ENCODE peak calls at places on chromosome 2, in nine cellular contexts. Z is sigmoid colon, U is HCT116, W is HL-60, C is H1, E is upper lobe of left lung, O is SK-N-SH, R is breast epithelium, G is GM23338. P is an unnamed sample.

GRCh38 chr2:118061135-118061955 is 26.9 kb upstream of the INSIG2 start:
- DNase-seq in Z (no peak), U (no peak), W (peak), C (no peak), E (no peak), O (peak), R (no peak), G (peak), P (no peak)

GRCh38 chr2:15152382-15152781 is 408.8 kb downstream of the NBAS start:
- DNase-seq in Z (no peak), U (no peak), W (no peak), C (no peak), E (no peak), O (no peak), R (no peak), G (no peak), P (no peak)

GRCh38 chr2:217079165-217079564 is 219.3 kb upstream of the TNP1 start:
- DNase-seq in Z (no peak), U (no peak), W (no peak), C (no peak), E (no peak), O (no peak), R (no peak), G (no peak), P (no peak)

GRCh38 chr2:71464389-71464788 is 11.0 kb downstream of the DYSF start:
- DNase-seq in Z (no peak), U (no peak), W (no peak), C (no peak), E (no peak), O (no peak), R (no peak), G (no peak), P (peak)

GRCh38 chr2:158969162-158969716 is 799 bp downstream of the TANC1 start:
- DNase-seq in Z (no peak), U (no peak), W (no peak), C (no peak), E (peak), O (no peak), R (no peak), G (peak), P (no peak)

GRCh38 chr2:232190796-232191195 is 187.8 kb upstream of the ALPP start:
- DNase-seq in Z (no peak), U (no peak), W (no peak), C (no peak), E (no peak), O (no peak), R (no peak), G (no peak), P (no peak)

GRCh38 chr2:56474412-56475158 is 290.8 kb downstream of the CCDC85A start:
- DNase-seq in Z (no peak), U (no peak), W (no peak), C (no peak), E (no peak), O (no peak), R (no peak), G (no peak), P (no peak)

GRCh38 chr2:82796132-82796531 is 1662.9 kb downstream of the SUCLG1 start:
- DNase-seq in Z (no peak), U (no peak), W (no peak), C (no peak), E (no peak), O (no peak), R (no peak), G (no peak), P (no peak)

GRCh38 chr2:98084869-98085238 is 2.1 kb upstream of the VWA3B start:
- DNase-seq in Z (no peak), U (no peak), W (no peak), C (no peak), E (no peak), O (no peak), R (no peak), G (no peak), P (no peak)

GRCh38 chr2:179521944-179522343 is 257.3 kb upstream of the SESTD1 start:
- DNase-seq in Z (no peak), U (no peak), W (no peak), C (no peak), E (no peak), O (no peak), R (no peak), G (no peak), P (no peak)

GRCh38 chr2:150554046-150554445 is 66.6 kb upstream of the RND3 start:
- DNase-seq in Z (no peak), U (no peak), W (no peak), C (no peak), E (no peak), O (no peak), R (no peak), G (no peak), P (no peak)

GRCh38 chr2:172242968-172243367 is 140.3 kb upstream of the DLX2 start:
- DNase-seq in Z (no peak), U (no peak), W (no peak), C (no peak), E (no peak), O (no peak), R (no peak), G (no peak), P (no peak)

GRCh38 chr2:160042054-160042453 is 20.4 kb downstream of the PLA2R1 start:
- DNase-seq in Z (no peak), U (no peak), W (no peak), C (no peak), E (no peak), O (no peak), R (no peak), G (no peak), P (no peak)

GRCh38 chr2:99827296-99827999 is 314.9 kb downstream of the AFF3 start:
- DNase-seq in Z (no peak), U (no peak), W (no peak), C (no peak), E (no peak), O (no peak), R (no peak), G (no peak), P (no peak)

GRCh38 chr2:209762564-209762963 is 9.1 kb upstream of the UNC80 start:
- DNase-seq in Z (no peak), U (no peak), W (no peak), C (no peak), E (no peak), O (no peak), R (no peak), G (no peak), P (no peak)

GRCh38 chr2:42917374-42918017 is 125.1 kb upstream of the HAAO start:
- DNase-seq in Z (peak), U (no peak), W (no peak), C (no peak), E (no peak), O (no peak), R (no peak), G (no peak), P (no peak)

GRCh38 chr2:177315303-177315887 is 50.9 kb upstream of the NFE2L2 start:
- DNase-seq in Z (no peak), U (no peak), W (no peak), C (no peak), E (no peak), O (no peak), R (no peak), G (peak), P (no peak)

GRCh38 chr2:109210431-109211200 is 81.6 kb downstream of the SH3RF3 start:
- DNase-seq in Z (peak), U (no peak), W (no peak), C (no peak), E (no peak), O (no peak), R (no peak), G (no peak), P (no peak)

GRCh38 chr2:241051578-241052487 is 50.3 kb downstream of the MTERF4 start:
- DNase-seq in Z (peak), U (no peak), W (no peak), C (no peak), E (peak), O (peak), R (no peak), G (no peak), P (peak)

GRCh38 chr2:218296200-218296599 is 3.9 kb upstream of the TMBIM1 start:
- DNase-seq in Z (no peak), U (no peak), W (no peak), C (no peak), E (no peak), O (no peak), R (no peak), G (no peak), P (no peak)

GRCh38 chr2:201926071-201926470 is 107.6 kb upstream of the FZD7 start:
- DNase-seq in Z (no peak), U (no peak), W (no peak), C (no peak), E (no peak), O (no peak), R (no peak), G (no peak), P (no peak)

GRCh38 chr2:101272045-101272784 is 19.5 kb downstream of the CNOT11 start:
- DNase-seq in Z (no peak), U (no peak), W (no peak), C (no peak), E (no peak), O (no peak), R (no peak), G (no peak), P (no peak)

GRCh38 chr2:176291768-176292393 is 22.6 kb downstream of the MTX2 start:
- DNase-seq in Z (no peak), U (no peak), W (no peak), C (no peak), E (no peak), O (no peak), R (no peak), G (no peak), P (no peak)

GRCh38 chr2:167756427-167756826 is 491.0 kb downstream of the STK39 start:
- DNase-seq in Z (no peak), U (no peak), W (no peak), C (no peak), E (no peak), O (no peak), R (no peak), G (peak), P (no peak)

GRCh38 chr2:160406591-160407392 is 86.8 kb downstream of the RBMS1 start:
- DNase-seq in Z (peak), U (peak), W (peak), C (no peak), E (peak), O (peak), R (no peak), G (peak), P (no peak)

GRCh38 chr2:100041385-100041784 is 101.0 kb downstream of the AFF3 start:
- DNase-seq in Z (no peak), U (no peak), W (no peak), C (no peak), E (no peak), O (no peak), R (no peak), G (no peak), P (no peak)

GRCh38 chr2:86044614-86045013 is 61.1 kb downstream of the POLR1A start:
- DNase-seq in Z (peak), U (no peak), W (no peak), C (no peak), E (no peak), O (no peak), R (peak), G (no peak), P (no peak)

GRCh38 chr2:236828002-236828401 is 257.7 kb upstream of the COPS8 start:
- DNase-seq in Z (no peak), U (no peak), W (no peak), C (no peak), E (no peak), O (no peak), R (no peak), G (peak), P (no peak)

GRCh38 chr2:148888003-148888501 is 13.0 kb downstream of the KIF5C start:
- DNase-seq in Z (no peak), U (no peak), W (no peak), C (no peak), E (peak), O (peak), R (no peak), G (peak), P (no peak)

GRCh38 chr2:9814129-9814868 is 29.0 kb upstream of the TAF1B start:
- DNase-seq in Z (no peak), U (no peak), W (no peak), C (no peak), E (peak), O (no peak), R (no peak), G (no peak), P (peak)

GRCh38 chr2:204706939-204707338 is 161.7 kb downstream of the PARD3B start:
- DNase-seq in Z (no peak), U (no peak), W (no peak), C (no peak), E (no peak), O (no peak), R (no peak), G (no peak), P (no peak)

GRCh38 chr2:169330555-169330889 is 31.8 kb downstream of the LRP2 start:
- DNase-seq in Z (no peak), U (no peak), W (no peak), C (no peak), E (no peak), O (no peak), R (no peak), G (no peak), P (no peak)

GRCh38 chr2:109032229-109032800 is 43.3 kb upstream of the EDAR start:
- DNase-seq in Z (no peak), U (no peak), W (no peak), C (no peak), E (no peak), O (no peak), R (no peak), G (no peak), P (no peak)

GRCh38 chr2:169363027-169363569 is 764 bp upstream of the LRP2 start:
- DNase-seq in Z (no peak), U (no peak), W (no peak), C (no peak), E (no peak), O (peak), R (no peak), G (peak), P (no peak)

GRCh38 chr2:5035134-5035533 is 657.0 kb upstream of the SOX11 start:
- DNase-seq in Z (no peak), U (no peak), W (no peak), C (no peak), E (no peak), O (no peak), R (no peak), G (no peak), P (no peak)

GRCh38 chr2:151576080-151576479 is 158.2 kb downstream of the NEB start:
- DNase-seq in Z (no peak), U (no peak), W (no peak), C (no peak), E (no peak), O (no peak), R (no peak), G (no peak), P (no peak)

GRCh38 chr2:143525006-143525405 is 395.8 kb downstream of the ARHGAP15 start:
- DNase-seq in Z (no peak), U (no peak), W (no peak), C (no peak), E (no peak), O (no peak), R (no peak), G (no peak), P (no peak)

GRCh38 chr2:237524631-237525030 is 37.6 kb downstream of the MLPH start:
- DNase-seq in Z (no peak), U (no peak), W (no peak), C (no peak), E (no peak), O (peak), R (no peak), G (no peak), P (no peak)

GRCh38 chr2:145849466-145849865 is 1329.5 kb upstream of the ZEB2 start:
- DNase-seq in Z (no peak), U (no peak), W (no peak), C (no peak), E (no peak), O (no peak), R (no peak), G (no peak), P (no peak)

DNA sequence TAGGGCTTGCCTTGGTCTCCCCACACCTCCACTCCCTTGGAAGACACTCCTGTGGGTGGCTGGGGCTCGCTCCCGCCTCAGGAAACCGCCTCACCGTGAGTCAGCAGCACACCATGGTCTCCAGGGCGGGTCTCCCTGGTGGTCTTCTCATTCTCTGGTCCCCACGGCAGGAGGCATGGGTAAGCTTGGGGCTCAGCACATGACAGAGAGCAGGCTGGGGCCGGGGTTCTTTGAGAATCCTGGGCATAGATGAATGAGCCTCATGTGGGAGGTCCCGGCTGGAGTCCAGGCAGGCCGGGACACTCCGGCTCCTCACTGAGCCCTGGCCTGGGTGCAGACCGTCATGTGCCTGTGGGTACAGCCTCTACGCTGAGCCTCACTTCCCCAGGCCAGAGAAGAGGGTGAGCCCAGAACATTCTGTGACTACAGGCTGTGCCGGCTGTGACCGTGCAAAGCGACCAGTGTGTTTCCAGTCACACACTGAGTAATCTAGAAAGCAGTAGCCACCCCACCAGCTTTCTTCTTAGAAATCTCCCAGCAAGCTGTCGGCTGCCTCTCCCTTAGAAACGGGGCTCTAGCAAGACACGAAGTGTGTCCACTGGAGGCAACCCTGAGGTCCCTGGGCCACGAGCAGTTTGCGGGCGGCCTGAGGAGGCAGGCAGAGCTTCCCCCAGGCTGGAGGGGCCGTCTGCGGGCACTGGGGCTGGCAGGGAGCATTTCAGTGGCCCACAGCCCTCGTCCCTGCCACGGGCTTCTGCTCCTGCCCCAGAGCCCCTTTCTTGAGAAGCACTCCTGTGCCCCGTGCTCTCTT is 93.1 kb downstream of the RHOB start:
- DNase-seq in Z (no peak), U (no peak), W (no peak), C (no peak), E (peak), O (no peak), R (no peak), G (no peak), P (no peak)
- TF ChIP-seq POLR2AphosphoS5 in Z (no peak), U (no peak), W (no peak), C (no peak), E (no peak), O (no peak), R (no peak), G (no peak), P (peak)

GRCh38 chr2:213147550-213147949 is 3.9 kb downstream of the IKZF2 start:
- DNase-seq in Z (no peak), U (no peak), W (no peak), C (no peak), E (no peak), O (no peak), R (no peak), G (no peak), P (no peak)

GRCh38 chr2:213149949-213150314 is 1.5 kb downstream of the IKZF2 start:
- DNase-seq in Z (no peak), U (no peak), W (no peak), C (no peak), E (no peak), O (no peak), R (no peak), G (no peak), P (no peak)

GRCh38 chr2:213148572-213149331 is 2.7 kb downstream of the IKZF2 start:
- DNase-seq in Z (no peak), U (no peak), W (no peak), C (no peak), E (no peak), O (no peak), R (no peak), G (no peak), P (no peak)

GRCh38 chr2:213150315-213150951 is 979 bp downstream of the IKZF2 start:
- DNase-seq in Z (no peak), U (no peak), W (no peak), C (no peak), E (no peak), O (no peak), R (no peak), G (peak), P (no peak)

GRCh38 chr2:213149332-213149875 is 2.0 kb downstream of the IKZF2 start:
- DNase-seq in Z (no peak), U (no peak), W (no peak), C (no peak), E (no peak), O (no peak), R (no peak), G (no peak), P (no peak)
- TF ChIP-seq CTCF in Z (no peak), U (no peak), W (no peak), C (no peak), E (no peak), O (no peak), R (no peak), G (no peak), P (peak)

GRCh38 chr2:70104231-70105111 is 17.2 kb downstream of the PCBP1 start:
- DNase-seq in Z (peak), U (no peak), W (peak), C (no peak), E (no peak), O (peak), R (no peak), G (peak), P (no peak)
- TF ChIP-seq POLR2AphosphoS5 in Z (no peak), U (no peak), W (no peak), C (no peak), E (no peak), O (no peak), R (no peak), G (no peak), P (no peak)

GRCh38 chr2:37231251-37232130 is at the start of the genes CEBPZ and NDUFAF7:
- DNase-seq in Z (peak), U (peak), W (peak), C (peak), E (peak), O (peak), R (peak), G (peak), P (no peak)
- TF ChIP-seq CTCF in Z (no peak), U (no peak), W (no peak), C (no peak), E (peak), O (no peak), R (no peak), G (no peak), P (no peak)

DNA sequence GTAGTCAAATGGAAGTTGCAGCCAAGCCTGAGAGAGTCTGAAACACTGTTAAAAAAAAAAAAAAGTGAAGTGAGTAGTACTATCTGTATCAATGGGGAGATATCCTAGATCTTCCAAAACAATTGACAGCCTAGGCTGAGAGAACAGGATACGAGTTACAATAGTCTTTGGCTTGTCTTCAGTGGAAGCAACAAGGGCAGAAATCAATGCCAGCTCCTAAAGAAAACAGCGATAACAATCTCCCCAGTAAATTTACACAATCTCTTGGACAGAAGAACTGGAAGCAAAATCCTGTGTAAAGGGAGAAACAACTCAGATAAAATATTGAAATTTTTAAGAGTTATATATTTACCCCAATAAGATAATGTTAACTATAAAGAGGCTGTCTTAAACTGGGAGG is 508.7 kb downstream of the LRRTM4 start:
- DNase-seq in Z (no peak), U (no peak), W (no peak), C (no peak), E (no peak), O (no peak), R (no peak), G (no peak), P (no peak)
- TF ChIP-seq POLR2AphosphoS5 in Z (no peak), U (no peak), W (no peak), C (no peak), E (no peak), O (no peak), R (no peak), G (no peak), P (no peak)

DNA sequence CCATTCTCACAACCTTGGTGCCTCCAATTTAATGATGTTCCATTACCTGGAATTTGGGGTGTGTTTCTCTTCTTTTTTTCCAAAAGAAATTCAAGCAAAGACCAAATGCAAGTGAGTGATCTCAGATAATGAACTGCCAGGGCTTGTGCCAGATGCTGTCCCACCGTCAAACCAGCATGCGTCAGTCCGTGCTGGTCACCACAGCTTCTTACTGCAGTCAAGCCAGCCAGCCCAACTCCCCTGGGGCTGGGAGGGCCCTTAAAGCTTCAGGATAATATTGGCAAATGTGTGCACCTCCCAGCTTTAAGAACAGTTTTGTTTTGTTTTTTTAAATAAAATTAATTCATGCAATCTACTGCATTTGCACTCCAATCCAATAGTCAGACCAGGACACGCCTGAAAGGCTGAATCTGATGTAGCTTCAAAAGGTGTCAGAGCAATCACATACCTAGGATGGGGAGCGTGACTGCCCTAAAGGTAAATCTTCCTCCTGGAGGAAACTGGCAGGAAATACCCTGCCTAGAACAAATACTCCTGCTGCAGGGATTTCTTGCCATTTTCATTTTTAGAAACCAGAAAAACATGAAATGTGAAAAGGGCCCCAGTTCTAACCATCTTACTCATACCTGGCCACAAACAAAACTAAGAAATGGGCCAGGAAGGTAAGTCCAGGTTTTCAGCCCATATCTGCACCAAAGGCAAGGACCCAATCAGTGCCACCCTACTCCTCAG is 26.9 kb upstream of the SP3 start:
- DNase-seq in Z (peak), U (no peak), W (no peak), C (no peak), E (no peak), O (peak), R (no peak), G (no peak), P (no peak)
- TF ChIP-seq CTCF in Z (no peak), U (no peak), W (no peak), C (no peak), E (no peak), O (no peak), R (no peak), G (no peak), P (no peak)

P was measured in vagina.